ENCODE peak calls at places on chromosome 4, in five cellular contexts. W is HepG2, V is H1, G is A549, K is K562. N is an unnamed sample.

GRCh38 chr4:118898684-118899138 is 10.1 kb downstream of the SYNPO2 start:
- DNase-seq in W (no peak), K (no peak), V (no peak), G (no peak), N (no peak)

GRCh38 chr4:113637363-113637762 is 124.2 kb downstream of the CAMK2D start:
- DNase-seq in K (no peak), G (no peak), W (no peak), V (no peak), N (no peak)

GRCh38 chr4:176242764-176243347 is 26.2 kb downstream of the ASB5 start:
- DNase-seq in W (no peak), G (no peak), V (no peak), K (no peak), N (no peak)

GRCh38 chr4:15895517-15895916 is 43.0 kb downstream of the FGFBP1 start:
- DNase-seq in K (no peak), W (no peak), V (no peak), G (no peak), N (no peak)

GRCh38 chr4:71188197-71188625 is 150.6 kb upstream of the SLC4A4 start:
- DNase-seq in K (no peak), V (no peak), W (no peak), G (no peak), N (no peak)

GRCh38 chr4:149291463-149291862 is 524.2 kb downstream of the IQCM start:
- DNase-seq in G (no peak), K (no peak), W (no peak), V (no peak), N (peak; percentile 13)

GRCh38 chr4:139550724-139551429 is 5.1 kb downstream of the SETD7 start:
- DNase-seq in W (no peak), G (no peak), V (no peak), K (no peak), N (peak; percentile 26)

GRCh38 chr4:10074767-10075105 is 41.9 kb downstream of the WDR1 start:
- DNase-seq in W (no peak), V (no peak), G (peak; percentile 45), K (peak; percentile 37), N (peak; percentile 53)

GRCh38 chr4:113697429-113697828 is 64.1 kb downstream of the CAMK2D start:
- DNase-seq in V (no peak), K (no peak), G (no peak), W (no peak), N (no peak)

GRCh38 chr4:133921280-133922195 is 280.1 kb downstream of the PABPC4L start:
- DNase-seq in G (peak; percentile 1), K (peak; percentile 1), V (no peak), W (no peak), N (peak; percentile 4)
- TF ChIP-seq CTCF in G (no peak), K (no peak), V (peak; percentile 2), W (no peak), N (no peak)

GRCh38 chr4:86592553-86593249 is 1.4 kb upstream of the PTPN13 start:
- DNase-seq in V (no peak), K (no peak), W (no peak), G (peak; percentile 16), N (no peak)
- H3K4me3 ChIP-seq in V (peak overlapping the region; percentile 54), K (no peak overlapping the region), W (no peak overlapping the region), G (peak overlapping the region; percentile 87), N (no peak overlapping the region)

GRCh38 chr4:56910172-56910967 is 2.7 kb downstream of the REST start:
- DNase-seq in K (peak; percentile 61), V (no peak), G (no peak), W (no peak), N (no peak)
- TF ChIP-seq JUN in K (no peak), V (no peak), G (no peak), W (no peak), N (no peak)

GRCh38 chr4:106892786-106893185 is 143.3 kb downstream of the DKK2 start:
- DNase-seq in G (no peak), K (no peak), W (no peak), V (no peak), N (no peak)

GRCh38 chr4:106893395-106893881 is 142.7 kb downstream of the DKK2 start:
- DNase-seq in K (no peak), W (no peak), V (no peak), G (no peak), N (no peak)

GRCh38 chr4:106893903-106894302 is 142.2 kb downstream of the DKK2 start:
- DNase-seq in K (no peak), V (no peak), G (no peak), W (no peak), N (no peak)

GRCh38 chr4:106898621-106899230 is 137.4 kb downstream of the DKK2 start:
- DNase-seq in K (peak; percentile 50), V (no peak), W (peak; percentile 32), G (peak; percentile 44), N (peak; percentile 61)
- TF ChIP-seq CTCF in K (peak; percentile 32), V (peak; percentile 67), W (peak; percentile 62), G (peak; percentile 37), N (peak; percentile 69)

DNA sequence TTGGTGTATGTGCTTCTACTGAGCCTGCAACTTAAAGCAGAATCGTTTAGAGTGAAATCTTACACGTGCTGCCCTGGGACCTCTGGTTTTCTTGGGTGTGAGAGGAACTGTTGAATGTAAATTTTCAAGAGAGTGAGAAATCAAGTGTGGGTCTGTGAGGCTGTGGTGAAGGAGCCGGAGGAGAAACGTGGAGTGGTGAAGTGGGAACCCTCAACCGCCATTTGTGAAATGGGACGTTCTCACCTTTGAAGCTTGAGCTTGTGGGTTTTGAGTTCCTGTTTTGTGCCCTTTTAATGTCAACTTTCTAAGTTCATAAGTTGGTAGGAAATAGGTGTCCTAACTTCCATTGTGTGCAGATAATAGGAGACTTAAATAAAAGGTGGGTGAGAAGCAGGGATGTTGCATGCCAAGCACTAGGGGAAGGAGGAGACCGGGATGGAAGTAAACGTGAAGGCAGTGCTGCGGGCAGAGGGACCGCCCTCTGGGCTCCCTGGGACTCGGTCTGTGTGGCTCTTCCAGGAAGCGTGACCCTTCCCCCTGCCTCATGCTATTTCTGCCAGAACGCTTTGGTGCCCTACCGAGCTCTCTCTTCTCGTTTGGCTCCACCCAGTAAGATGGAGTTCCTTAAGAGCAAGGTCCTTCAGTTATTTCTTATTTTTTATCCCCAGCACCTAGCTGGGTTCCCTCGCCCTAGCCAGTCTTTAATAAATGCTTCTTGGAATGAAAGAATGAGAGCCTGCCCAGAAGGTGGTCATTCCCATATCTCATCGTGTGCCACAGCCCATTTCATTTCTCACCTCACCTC is 56.0 kb downstream of the TMEM131L start:
- DNase-seq in K (no peak), W (no peak), V (no peak), G (no peak), N (no peak)
- H3K4me3 ChIP-seq in K (no peak overlapping the region), W (no peak overlapping the region), V (no peak overlapping the region), G (no peak overlapping the region), N (no peak overlapping the region)

GRCh38 chr4:150598906-150599305 is 17.0 kb downstream of the MAB21L2 start:
- DNase-seq in V (no peak), G (no peak), K (no peak), W (no peak), N (no peak)
- TF ChIP-seq JUN in V (no peak), G (no peak), K (no peak), W (no peak), N (no peak)

GRCh38 chr4:80189956-80190671 is 7.2 kb upstream of the PRDM8 start:
- DNase-seq in K (no peak), G (no peak), V (no peak), W (no peak), N (no peak)
- TF ChIP-seq CTCF in K (no peak), G (no peak), V (no peak), W (no peak), N (no peak)